ENCODE peak calls at places on chromosomes 1 and 21, in seven cellular contexts. M, K, T, A, Q, R and Z are unnamed samples.

GRCh38 chr1:18922319-18922726 is 20.0 kb upstream of the ALDH4A1 start:
- DNase-seq in M (peak; percentile 94), K (no peak), T (no peak), A (no peak), Q (no peak), R (peak; percentile 88), Z (no peak)

GRCh38 chr1:218165687-218166088 is 119.4 kb upstream of the RRP15 start:
- DNase-seq in M (no peak), K (no peak), T (no peak), A (no peak), Q (no peak), R (no peak), Z (peak; percentile 19)

GRCh38 chr1:226444901-226445300 is 37.0 kb upstream of the PARP1 start:
- DNase-seq in M (no peak), K (no peak), T (peak; percentile 77), A (no peak), Q (no peak), R (no peak), Z (peak; percentile 77)

GRCh38 chr1:42747125-42747524 is 7.1 kb upstream of the CLDN19 start:
- DNase-seq in M (peak; percentile 52), K (peak; percentile 66), T (peak; percentile 65), A (peak; percentile 45), Q (no peak), R (no peak), Z (peak; percentile 74)

GRCh38 chr1:201488817-201489581 is 17.9 kb downstream of the CSRP1 start:
- DNase-seq in M (peak; percentile 95), K (no peak), T (no peak), A (no peak), Q (peak; percentile 95), R (peak; percentile 97), Z (no peak)

GRCh38 chr21:25550352-25550751 is 56.9 kb downstream of the MRPL39 start:
- DNase-seq in M (no peak), K (no peak), T (no peak), A (no peak), Q (no peak), R (no peak), Z (no peak)

GRCh38 chr1:58903450-58904298 is 119.8 kb upstream of the JUN start:
- DNase-seq in M (peak; percentile 91), K (peak; percentile 53), T (peak; percentile 87), A (peak; percentile 75), Q (peak; percentile 93), R (peak; percentile 96), Z (peak; percentile 90)

GRCh38 chr1:115865704-115866380 is 24.9 kb upstream of the NHLH2 start:
- DNase-seq in M (no peak), K (no peak), T (no peak), A (no peak), Q (no peak), R (peak; percentile 1), Z (no peak)

GRCh38 chr1:117654485-117655219 is 48.8 kb downstream of the TENT5C start:
- DNase-seq in M (no peak), K (no peak), T (peak; percentile 78), A (peak; percentile 35), Q (no peak), R (no peak), Z (peak; percentile 73)

GRCh38 chr1:200674838-200675587 is 5.3 kb upstream of the DDX59 start:
- DNase-seq in M (no peak), K (no peak), T (no peak), A (no peak), Q (peak; percentile 73), R (no peak), Z (no peak)

GRCh38 chr1:155307247-155307740 is 1.4 kb upstream of the FDPS start:
- DNase-seq in M (no peak), K (no peak), T (no peak), A (no peak), Q (no peak), R (peak; percentile 52), Z (no peak)

GRCh38 chr1:214593158-214593557 is 9.8 kb upstream of the CENPF start:
- DNase-seq in M (no peak), K (no peak), T (no peak), A (no peak), Q (no peak), R (no peak), Z (no peak)

GRCh38 chr1:192951961-192952460 is 107.1 kb downstream of the UCHL5 start:
- DNase-seq in M (peak; percentile 64), K (no peak), T (peak; percentile 15), A (no peak), Q (peak; percentile 43), R (peak; percentile 76), Z (peak; percentile 10)

GRCh38 chr1:32273389-32274208 is 18.3 kb upstream of the HDAC1 start:
- DNase-seq in M (no peak), K (no peak), T (peak; percentile 32), A (no peak), Q (peak; percentile 69), R (no peak), Z (no peak)

GRCh38 chr1:46948629-46949282 is 7.5 kb upstream of the CYP4A11 start:
- DNase-seq in M (no peak), K (no peak), T (no peak), A (no peak), Q (no peak), R (no peak), Z (no peak)

GRCh38 chr1:14549897-14550635 is 48.4 kb upstream of the KAZN start:
- DNase-seq in M (no peak), K (no peak), T (no peak), A (no peak), Q (no peak), R (no peak), Z (no peak)

GRCh38 chr1:202192770-202193613 is 607 bp upstream of the LGR6 start:
- DNase-seq in M (peak; percentile 74), K (peak; percentile 80), T (peak; percentile 78), A (peak; percentile 57), Q (peak; percentile 16), R (peak; percentile 33), Z (peak; percentile 87)

GRCh38 chr1:234047113-234047512 is 142.6 kb downstream of the SLC35F3 start:
- DNase-seq in M (no peak), K (no peak), T (no peak), A (no peak), Q (no peak), R (no peak), Z (no peak)

GRCh38 chr21:32315511-32316362 is 17.1 kb downstream of the MRAP start:
- DNase-seq in M (no peak), K (no peak), T (no peak), A (no peak), Q (no peak), R (no peak), Z (no peak)

GRCh38 chr1:169312084-169312954 is 55.3 kb downstream of the NME7 start:
- DNase-seq in M (peak; percentile 64), K (no peak), T (peak; percentile 10), A (no peak), Q (peak; percentile 91), R (peak; percentile 89), Z (peak; percentile 10)

GRCh38 chr1:67978988-67979516 is 71.4 kb downstream of the DIRAS3 start:
- DNase-seq in M (no peak), K (no peak), T (no peak), A (no peak), Q (peak; percentile 89), R (peak; percentile 68), Z (no peak)

GRCh38 chr21:21147374-21147745 is 149.2 kb downstream of the NCAM2 start:
- DNase-seq in M (no peak), K (no peak), T (no peak), A (no peak), Q (no peak), R (no peak), Z (no peak)

GRCh38 chr1:203522237-203522636 is 28.3 kb downstream of the OPTC start:
- DNase-seq in M (no peak), K (no peak), T (no peak), A (no peak), Q (no peak), R (no peak), Z (no peak)

GRCh38 chr1:17672226-17672625 is 82.9 kb upstream of the ACTL8 start:
- DNase-seq in M (no peak), K (no peak), T (no peak), A (no peak), Q (no peak), R (no peak), Z (no peak)

GRCh38 chr1:225738763-225739162 is 38.9 kb upstream of the SRP9 start:
- DNase-seq in M (no peak), K (no peak), T (no peak), A (no peak), Q (no peak), R (no peak), Z (no peak)

GRCh38 chr1:92887465-92887864 is 55.6 kb downstream of the RPL5 start:
- DNase-seq in M (no peak), K (no peak), T (no peak), A (no peak), Q (no peak), R (no peak), Z (no peak)

GRCh38 chr1:8663090-8663802 is 154.2 kb downstream of the RERE start:
- DNase-seq in M (no peak), K (no peak), T (no peak), A (no peak), Q (no peak), R (peak; percentile 26), Z (no peak)

GRCh38 chr1:175218786-175219447 is 26.3 kb upstream of the KIAA0040 start:
- DNase-seq in M (no peak), K (no peak), T (no peak), A (no peak), Q (no peak), R (no peak), Z (no peak)

GRCh38 chr1:36962991-36963390 is 71.3 kb downstream of the GRIK3 start:
- DNase-seq in M (no peak), K (no peak), T (no peak), A (no peak), Q (no peak), R (no peak), Z (no peak)

GRCh38 chr1:173502104-173502503 is 25.0 kb downstream of the PRDX6 start:
- DNase-seq in M (no peak), K (no peak), T (no peak), A (no peak), Q (no peak), R (no peak), Z (no peak)

GRCh38 chr21:35257413-35257812 is 208.3 kb upstream of the RUNX1 start:
- DNase-seq in M (peak; percentile 36), K (no peak), T (no peak), A (no peak), Q (peak; percentile 86), R (peak; percentile 84), Z (no peak)

GRCh38 chr1:42379794-42380616 is 587 bp upstream of the RIMKLA start:
- DNase-seq in M (peak; percentile 27), K (no peak), T (peak; percentile 39), A (peak; percentile 14), Q (peak; percentile 29), R (peak; percentile 14), Z (peak; percentile 54)

GRCh38 chr1:37475380-37476086 is 1.2 kb downstream of the ZC3H12A start:
- DNase-seq in M (no peak), K (no peak), T (no peak), A (no peak), Q (no peak), R (no peak), Z (no peak)

GRCh38 chr1:67261646-67262045 is 46.0 kb upstream of the IL12RB2 start:
- DNase-seq in M (no peak), K (no peak), T (no peak), A (no peak), Q (no peak), R (no peak), Z (no peak)

GRCh38 chr1:175172503-175172902 is 20.1 kb downstream of the KIAA0040 start:
- DNase-seq in M (no peak), K (no peak), T (no peak), A (no peak), Q (no peak), R (no peak), Z (no peak)